ENCODE peak calls at places on chromosomes 1 and 21, in ten cellular contexts. M, E, S, P, J, W, G, D, Q and U are unnamed samples.

GRCh38 chr1:75342799-75343198 is 208.6 kb downstream of the LHX8 start:
- DNase-seq in M (no peak), E (no peak), S (no peak), P (no peak), J (no peak), W (no peak), G (no peak), D (no peak), Q (no peak), U (no peak)

GRCh38 chr1:25204797-25205441 is 27.4 kb downstream of the SYF2 start:
- DNase-seq in M (no peak), E (no peak), S (no peak), P (no peak), J (peak; percentile 67), W (peak; percentile 51), G (no peak), D (no peak), Q (no peak), U (no peak)

GRCh38 chr1:182080955-182081582 is 19.6 kb upstream of the ZNF648 start:
- DNase-seq in M (no peak), E (no peak), S (no peak), P (peak; percentile 72), J (peak; percentile 33), W (peak; percentile 60), G (no peak), D (no peak), Q (peak; percentile 37), U (no peak)

GRCh38 chr1:29569971-29570634 is 333.8 kb downstream of the PTPRU start:
- DNase-seq in M (no peak), E (peak; percentile 19), S (no peak), P (no peak), J (peak; percentile 42), W (no peak), G (no peak), D (no peak), Q (no peak), U (peak; percentile 72)

GRCh38 chr21:17611414-17612022 is 1.2 kb downstream of the BTG3 start:
- DNase-seq in M (peak; percentile 80), E (peak; percentile 81), S (peak; percentile 62), P (peak; percentile 83), J (peak; percentile 90), W (peak; percentile 77), G (peak; percentile 86), D (peak; percentile 89), Q (peak; percentile 76), U (peak; percentile 88)

GRCh38 chr1:154433161-154433681 is 28.1 kb downstream of the IL6R start:
- DNase-seq in M (no peak), E (no peak), S (no peak), P (no peak), J (no peak), W (no peak), G (no peak), D (no peak), Q (no peak), U (peak; percentile 62)

GRCh38 chr21:44952116-44952928 is 12.5 kb downstream of the SLX9 start:
- DNase-seq in M (peak; percentile 84), E (no peak), S (no peak), P (no peak), J (no peak), W (no peak), G (peak; percentile 37), D (no peak), Q (no peak), U (peak; percentile 67)

GRCh38 chr1:200226268-200226968 is 183.4 kb downstream of the ZNF281 start:
- DNase-seq in M (no peak), E (no peak), S (no peak), P (peak; percentile 88), J (no peak), W (no peak), G (no peak), D (no peak), Q (no peak), U (no peak)

GRCh38 chr21:44375281-44375651 is 21.8 kb downstream of the TRPM2 start:
- DNase-seq in M (no peak), E (no peak), S (peak; percentile 30), P (peak; percentile 23), J (no peak), W (no peak), G (peak; percentile 70), D (no peak), Q (no peak), U (peak; percentile 66)

GRCh38 chr21:32278068-32278467 is 781 bp downstream of the MIS18A start:
- DNase-seq in M (no peak), E (no peak), S (no peak), P (no peak), J (no peak), W (peak; percentile 5), G (no peak), D (no peak), Q (no peak), U (no peak)

DNA sequence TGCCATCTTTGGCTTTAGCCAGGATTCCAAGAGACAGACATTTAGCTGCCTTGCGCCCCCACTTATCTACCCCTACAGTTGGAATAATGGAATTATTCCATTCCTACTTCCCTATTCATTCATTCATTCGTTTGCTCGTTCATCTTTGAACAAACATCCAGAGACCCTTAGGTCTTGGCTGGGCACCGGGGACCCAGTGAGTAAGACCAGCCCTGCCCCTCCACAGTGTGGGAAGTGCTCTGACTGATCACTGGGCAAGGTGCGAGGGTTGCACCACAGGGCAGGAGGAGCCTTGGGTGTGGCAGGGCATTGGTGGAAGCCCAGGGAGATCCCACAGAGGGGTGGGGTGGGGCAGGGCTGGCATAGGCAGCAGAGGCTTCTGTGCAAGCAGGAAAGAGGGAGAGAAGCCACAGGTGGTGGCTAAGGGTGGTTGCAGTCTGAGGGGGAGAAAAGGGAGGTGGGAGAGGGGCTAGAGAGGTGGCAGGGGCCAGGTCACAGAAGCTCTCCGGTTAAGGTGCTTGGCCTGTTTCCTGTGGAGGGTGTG is 35.0 kb upstream of the TMEM61 start:
- DNase-seq in M (no peak), E (no peak), S (no peak), P (no peak), J (no peak), W (no peak), G (peak; percentile 49), D (peak; percentile 94), Q (no peak), U (peak; percentile 76)
- TF ChIP-seq CTCF in M (no peak), E (no peak), S (no peak), P (no peak), J (no peak), W (no peak), G (no peak), D (no peak), Q (no peak), U (no peak)

GRCh38 chr1:47276850-47277249 is 37.1 kb downstream of the STIL start:
- DNase-seq in M (no peak), E (no peak), S (no peak), P (no peak), J (no peak), W (no peak), G (no peak), D (no peak), Q (no peak), U (no peak)
- H3K36me3 ChIP-seq in M (no peaks in the 10 kb centered on the region), E (no peaks in the 10 kb centered on the region), S (no peaks in the 10 kb centered on the region), P (peaks cover 76% of the 10 kb centered on the region), J (peaks cover 12% of the 10 kb centered on the region), W (no peaks in the 10 kb centered on the region), G (no peaks in the 10 kb centered on the region), D (no peaks in the 10 kb centered on the region), Q (peaks cover 6% of the 10 kb centered on the region), U (no peaks in the 10 kb centered on the region)

GRCh38 chr1:40722622-40723021 is 31.1 kb downstream of the NFYC start:
- DNase-seq in M (no peak), E (no peak), S (no peak), P (no peak), J (no peak), W (no peak), G (no peak), D (no peak), Q (no peak), U (no peak)
- TF ChIP-seq CTCF in M (no peak), E (no peak), S (no peak), P (no peak), J (no peak), W (no peak), G (no peak), D (no peak), Q (no peak), U (no peak)

GRCh38 chr1:45409243-45409642 is 69.0 kb upstream of the MUTYH start:
- DNase-seq in M (no peak), E (no peak), S (no peak), P (no peak), J (no peak), W (no peak), G (no peak), D (no peak), Q (no peak), U (no peak)
- H3K36me3 ChIP-seq in M (no peaks in the 10 kb centered on the region), E (no peaks in the 10 kb centered on the region), S (no peaks in the 10 kb centered on the region), P (no peaks in the 10 kb centered on the region), J (no peaks in the 10 kb centered on the region), W (no peaks in the 10 kb centered on the region), G (no peaks in the 10 kb centered on the region), D (no peaks in the 10 kb centered on the region), Q (no peaks in the 10 kb centered on the region), U (no peaks in the 10 kb centered on the region)

GRCh38 chr21:19565587-19565986 is 1162.0 kb upstream of the TMPRSS15 start:
- DNase-seq in M (no peak), E (no peak), S (no peak), P (no peak), J (no peak), W (no peak), G (no peak), D (no peak), Q (no peak), U (no peak)
- TF ChIP-seq CTCF in M (no peak), E (no peak), S (no peak), P (no peak), J (no peak), W (no peak), G (no peak), D (no peak), Q (no peak), U (no peak)